ENCODE peak calls at places on chromosomes 13 and 19, in seven cellular contexts. F is SK-N-SH, Y is GM12878, O is HCT116, X is H1, E is K562, H is HepG2. I is an unnamed sample.
A peak's percentile ranks its signal among the peaks of the same experiment; 100 is the strongest.

GRCh38 chr13:111005808-111006494 is 91.1 kb upstream of the ANKRD10 start:
- DNase-seq in F (no peak), Y (no peak), O (no peak), X (no peak), E (no peak), H (no peak), I (no peak)

GRCh38 chr19:289651-290538 is 1.3 kb downstream of the PLPP2 start:
- DNase-seq in F (peak; percentile 27), Y (no peak), O (peak; percentile 74), X (peak; percentile 76), E (peak; percentile 45), H (peak; percentile 42), I (peak; percentile 78)

GRCh38 chr13:76991432-76991795 is 467 bp upstream of the CLN5 start:
- DNase-seq in F (no peak), Y (peak; percentile 35), O (no peak), X (no peak), E (no peak), H (no peak), I (no peak)

GRCh38 chr19:5112681-5113080 is 143.8 kb downstream of the KDM4B start:
- DNase-seq in F (no peak), Y (no peak), O (no peak), X (no peak), E (no peak), H (no peak), I (no peak)

GRCh38 chr13:114107686-114108081 is 24.7 kb downstream of the RASA3 start:
- DNase-seq in F (peak; percentile 41), Y (no peak), O (no peak), X (no peak), E (no peak), H (no peak), I (no peak)

GRCh38 chr13:25933520-25933919 is 118.3 kb downstream of the SHISA2 start:
- DNase-seq in F (no peak), Y (no peak), O (no peak), X (no peak), E (no peak), H (no peak), I (no peak)

GRCh38 chr19:43777163-43777700 is 3.5 kb downstream of the KCNN4 start:
- DNase-seq in F (peak; percentile 69), Y (no peak), O (no peak), X (no peak), E (peak; percentile 39), H (no peak), I (no peak)

GRCh38 chr13:112911883-112912282 is 57.1 kb upstream of the MCF2L start:
- DNase-seq in F (no peak), Y (no peak), O (no peak), X (no peak), E (no peak), H (no peak), I (no peak)

GRCh38 chr13:113947321-113948033 is 26.4 kb downstream of the C13orf46 start:
- DNase-seq in F (no peak), Y (no peak), O (peak; percentile 12), X (no peak), E (peak; percentile 35), H (no peak), I (peak; percentile 79)

GRCh38 chr13:20588529-20589110 is 21.7 kb downstream of the IFT88 start:
- DNase-seq in F (no peak), Y (no peak), O (no peak), X (no peak), E (no peak), H (no peak), I (no peak)

GRCh38 chr19:11843741-11844140 is 4.8 kb upstream of the ZNF439 start:
- DNase-seq in F (no peak), Y (no peak), O (no peak), X (no peak), E (no peak), H (no peak), I (peak; percentile 15)

GRCh38 chr19:4993683-4994082 is 24.8 kb downstream of the KDM4B start:
- DNase-seq in F (no peak), Y (no peak), O (no peak), X (no peak), E (no peak), H (no peak), I (no peak)

GRCh38 chr13:75368167-75368566 is 113.8 kb downstream of the TBC1D4 start:
- DNase-seq in F (no peak), Y (no peak), O (peak; percentile 38), X (no peak), E (no peak), H (no peak), I (no peak)

GRCh38 chr13:109345433-109345941 is 440.9 kb downstream of the IRS2 start:
- DNase-seq in F (peak; percentile 75), Y (no peak), O (no peak), X (no peak), E (no peak), H (no peak), I (no peak)

GRCh38 chr19:19595171-19595701 is 23.3 kb downstream of the PBX4 start:
- DNase-seq in F (peak; percentile 72), Y (no peak), O (no peak), X (no peak), E (no peak), H (no peak), I (peak; percentile 28)

DNA sequence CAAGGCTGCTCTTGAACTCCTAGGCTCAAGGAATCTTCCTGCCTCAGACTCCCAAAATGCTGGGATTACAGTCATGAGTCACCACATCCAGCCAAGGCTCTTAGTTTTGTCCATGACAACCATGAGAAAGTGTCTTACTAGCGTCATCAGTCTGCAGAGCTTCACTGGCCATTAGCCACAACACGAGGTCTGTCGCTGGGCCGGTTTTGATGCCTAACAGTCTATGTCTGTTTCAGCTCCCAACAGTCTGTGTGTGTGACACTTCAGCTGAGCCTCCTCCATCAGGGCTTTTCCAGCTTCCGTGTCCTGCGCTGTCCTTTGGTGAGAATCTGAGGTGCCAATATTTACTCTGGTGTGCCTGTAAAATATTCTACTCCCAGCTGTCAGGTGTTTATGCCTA is 47.6 kb downstream of the CEP89 start:
- DNase-seq in F (no peak), Y (no peak), O (no peak), X (no peak), E (no peak), H (no peak), I (no peak)
- TF ChIP-seq JUND in F (no peak), Y (no peak), O (no peak), X (no peak), E (no peak), H (no peak), I (no peak)

DNA sequence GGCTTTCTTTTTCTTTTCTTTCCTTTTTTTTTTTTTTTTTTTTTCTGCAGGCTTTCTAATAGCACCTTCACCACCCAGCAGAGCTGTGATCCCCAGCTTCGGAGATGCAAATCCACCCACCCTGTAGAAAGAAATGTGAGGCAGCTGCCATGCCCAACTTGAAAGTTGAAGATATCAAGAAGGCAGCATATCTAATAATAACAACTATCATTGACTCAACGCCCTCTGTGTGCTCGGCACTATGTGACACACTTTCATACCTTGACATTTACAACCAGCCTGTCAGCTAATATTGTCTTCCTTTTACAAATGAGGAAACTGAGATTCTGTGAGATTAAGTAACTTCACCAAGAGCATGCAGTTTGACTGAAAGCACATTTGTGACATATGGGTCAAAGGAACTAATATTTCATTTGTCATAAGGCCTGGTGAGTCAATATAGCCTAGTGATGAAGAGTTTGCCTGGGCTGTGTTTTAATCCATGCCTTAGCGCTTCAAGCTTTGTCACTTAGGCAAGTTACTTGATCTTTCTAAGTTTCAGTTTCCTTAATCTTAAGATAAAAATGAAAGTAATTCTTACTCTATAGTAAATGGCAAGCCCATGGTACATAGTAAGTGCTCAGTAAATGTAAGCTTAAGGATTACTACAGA is 137.0 kb downstream of the FLT1 start:
- DNase-seq in F (no peak), Y (no peak), O (no peak), X (no peak), E (no peak), H (no peak), I (peak; percentile 15)
- TF ChIP-seq JUND in F (no peak), Y (no peak), O (no peak), X (no peak), E (no peak), H (no peak), I (no peak)

DNA sequence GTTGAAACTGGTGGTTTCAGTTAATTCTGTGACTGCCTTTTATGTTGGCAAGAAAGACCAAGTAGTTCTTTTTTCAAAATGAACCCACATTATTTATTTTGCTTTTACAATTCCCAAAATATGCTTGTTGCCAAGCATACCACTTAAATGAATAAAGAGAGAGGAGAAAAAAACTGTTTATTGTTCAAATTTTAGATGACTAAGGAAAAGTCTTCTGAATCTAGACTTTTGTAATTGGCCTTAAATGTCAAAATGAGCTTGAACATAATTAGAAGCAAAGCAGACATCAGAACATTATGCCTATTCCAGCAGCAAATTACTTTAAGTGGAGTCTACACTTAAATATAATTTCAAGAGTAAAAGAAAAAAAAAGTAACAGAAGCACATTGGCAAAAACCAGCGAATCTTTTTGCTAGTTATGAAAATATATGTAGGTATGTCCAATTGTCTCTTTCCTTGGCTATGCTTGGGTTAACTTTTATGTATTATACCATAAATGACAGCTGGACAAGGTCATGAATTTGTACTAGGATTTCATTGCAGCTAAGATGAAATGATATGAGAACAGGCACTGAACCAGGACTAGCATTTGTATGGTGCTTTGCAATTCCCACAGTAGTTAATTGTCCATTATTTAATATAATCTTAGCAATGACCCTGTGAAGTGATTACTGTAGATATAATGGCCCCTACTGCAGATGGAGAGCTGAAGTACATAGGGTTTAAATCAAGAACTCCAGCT is 211.9 kb downstream of the NALCN start:
- DNase-seq in F (peak; percentile 18), Y (no peak), O (no peak), X (no peak), E (no peak), H (no peak), I (no peak)
- TF ChIP-seq JUND in F (no peak), Y (no peak), O (no peak), X (no peak), E (no peak), H (no peak), I (no peak)

GRCh38 chr19:15328312-15328711 is 4.0 kb downstream of the BRD4 start:
- DNase-seq in F (no peak), Y (no peak), O (no peak), X (no peak), E (no peak), H (no peak), I (no peak)

GRCh38 chr19:15332311-15332996 is at the start of gene BRD4:
- DNase-seq in F (peak; percentile 95), Y (no peak), O (no peak), X (peak; percentile 86), E (peak; percentile 91), H (no peak), I (peak; percentile 64)

GRCh38 chr19:15324791-15325519 is 7.4 kb downstream of the BRD4 start:
- DNase-seq in F (no peak), Y (no peak), O (no peak), X (no peak), E (no peak), H (no peak), I (no peak)

GRCh38 chr19:15331419-15332310 is 674 bp downstream of the BRD4 start:
- DNase-seq in F (peak; percentile 88), Y (no peak), O (no peak), X (peak; percentile 60), E (peak; percentile 88), H (no peak), I (peak; percentile 44)

DNA sequence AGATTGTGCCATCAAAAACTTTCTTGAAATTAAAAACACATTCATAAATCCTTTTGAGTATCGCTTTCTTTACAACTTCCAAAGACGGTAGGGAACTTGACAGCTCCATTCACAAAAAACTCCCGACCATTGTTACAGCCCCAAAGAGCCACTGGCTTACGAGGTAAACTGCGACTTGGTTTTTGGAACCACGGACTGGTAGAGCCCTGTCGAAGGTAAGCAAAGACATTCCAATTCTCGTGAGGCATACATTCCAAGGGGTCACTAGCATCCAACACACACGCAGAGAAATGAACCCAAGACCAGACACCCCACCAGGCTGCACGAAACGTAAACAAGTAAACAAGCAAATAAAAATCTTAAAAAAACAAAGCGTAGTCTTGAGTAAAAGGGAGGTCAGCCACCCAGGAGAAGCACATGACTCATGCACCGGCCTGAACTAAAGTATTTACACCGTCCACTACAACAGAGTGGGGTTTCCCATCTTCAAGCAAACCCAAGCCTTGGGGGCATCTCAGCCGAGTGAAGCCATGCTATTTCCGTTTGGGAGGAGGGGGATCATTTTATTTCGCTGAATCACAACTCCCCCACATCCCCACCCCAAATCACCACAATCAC is 1.4 kb downstream of the BRD4 start:
- DNase-seq in F (peak; percentile 42), Y (no peak), O (no peak), X (no peak), E (peak; percentile 20), H (no peak), I (peak; percentile 45)
- TF ChIP-seq JUND in F (no peak), Y (no peak), O (no peak), X (no peak), E (peak; percentile 47), H (no peak), I (no peak)